ENCODE peak calls at places on chromosomes 16 and 17, in nine cellular contexts. J is activated CD4-positive, alpha-beta T cell treated with anti-CD3 and anti-CD28 coated beads for 24 hours; M is T-helper 2 cell; L is AG08395; K is activated CD8-positive, alpha-beta T cell treated with anti-CD3 and anti-CD28 coated beads, Interleukin-2, amount 10 ng/mL, durations not matched to agents 7 days and 5 days; A is GM10248; W is EH; Y is activated naive CD4-positive, alpha-beta T cell; T is neural progenitor cell. X is an unnamed sample.

GRCh38 chr17:49259663-49260010 is 29.1 kb upstream of the PHOSPHO1 start:
- DNase-seq in J (no peak), M (no peak), L (no peak), K (no peak), A (no peak), W (no peak), Y (no peak), T (no peak), X (no peak)

GRCh38 chr16:81632392-81633146 is 146.5 kb upstream of the PLCG2 start:
- DNase-seq in J (peak; percentile 52), M (no peak), L (peak; percentile 42), K (peak; percentile 86), A (no peak), W (peak; percentile 90), Y (peak; percentile 9), T (no peak), X (no peak)

GRCh38 chr16:50797456-50797855 is 55.6 kb downstream of the CYLD start:
- DNase-seq in J (no peak), M (no peak), L (peak; percentile 10), K (no peak), A (no peak), W (peak; percentile 46), Y (no peak), T (no peak), X (no peak)

GRCh38 chr16:30951785-30952184 is 2.9 kb downstream of the ORAI3 start:
- DNase-seq in J (no peak), M (no peak), L (no peak), K (no peak), A (no peak), W (peak; percentile 54), Y (no peak), T (no peak), X (no peak)

GRCh38 chr17:54969658-54970572 is 1.4 kb downstream of the STXBP4 start:
- DNase-seq in J (no peak), M (no peak), L (no peak), K (no peak), A (no peak), W (no peak), Y (no peak), T (no peak), X (no peak)

GRCh38 chr16:79195948-79196347 is 404.6 kb downstream of the MAF start:
- DNase-seq in J (no peak), M (no peak), L (no peak), K (no peak), A (no peak), W (no peak), Y (no peak), T (no peak), X (no peak)

GRCh38 chr17:41144846-41145245 is 4.5 kb upstream of the KRTAP4-6 start:
- DNase-seq in J (no peak), M (no peak), L (no peak), K (no peak), A (no peak), W (no peak), Y (no peak), T (no peak), X (no peak)

GRCh38 chr17:13568746-13569739 is 32.7 kb downstream of the HS3ST3A1 start:
- DNase-seq in J (no peak), M (no peak), L (no peak), K (no peak), A (no peak), W (peak; percentile 15), Y (no peak), T (no peak), X (no peak)

GRCh38 chr17:16288860-16289571 is 64.3 kb downstream of the CENPV start:
- DNase-seq in J (no peak), M (no peak), L (no peak), K (no peak), A (no peak), W (peak; percentile 38), Y (no peak), T (no peak), X (no peak)